ENCODE peak calls at places on chromosomes 5 and 9, in six cellular contexts. One of them, this sample, is unnamed.
A peak's percentile ranks its signal among the peaks of the same experiment; 100 is the strongest.

GRCh38 chr9:137534256-137535119 is 15.7 kb downstream of the PNPLA7 start:
- DNase-seq in kidney: no peak
- DNase-seq in CD8-positive, alpha-beta T cell: no peak
- DNase-seq in Peyer's patch: no peak
- DNase-seq in coronary artery: no peak
- DNase-seq in suprapubic skin: no peak
- DNase-seq in this sample: no peak

GRCh38 chr5:625516-625915 is 13.4 kb downstream of the CEP72 start:
- DNase-seq in kidney: peak; percentile 46
- DNase-seq in CD8-positive, alpha-beta T cell: no peak
- DNase-seq in Peyer's patch: no peak
- DNase-seq in coronary artery: no peak
- DNase-seq in suprapubic skin: peak; percentile 48
- DNase-seq in this sample: no peak

GRCh38 chr5:154385236-154385512 is 60.6 kb upstream of the SAP30L start:
- DNase-seq in kidney: no peak
- DNase-seq in CD8-positive, alpha-beta T cell: no peak
- DNase-seq in Peyer's patch: peak; percentile 85
- DNase-seq in coronary artery: no peak
- DNase-seq in suprapubic skin: no peak
- DNase-seq in this sample: no peak

GRCh38 chr5:1184481-1184880 is 16.9 kb upstream of the SLC6A19 start:
- DNase-seq in kidney: peak; percentile 56
- DNase-seq in CD8-positive, alpha-beta T cell: no peak
- DNase-seq in Peyer's patch: no peak
- DNase-seq in coronary artery: no peak
- DNase-seq in suprapubic skin: no peak
- DNase-seq in this sample: no peak

GRCh38 chr9:69976165-69976564 is 67.5 kb upstream of the MAMDC2 start:
- DNase-seq in kidney: no peak
- DNase-seq in CD8-positive, alpha-beta T cell: no peak
- DNase-seq in Peyer's patch: no peak
- DNase-seq in coronary artery: no peak
- DNase-seq in suprapubic skin: no peak
- DNase-seq in this sample: peak; percentile 67

GRCh38 chr5:160930361-160930760 is 78.3 kb upstream of the ATP10B start:
- DNase-seq in kidney: no peak
- DNase-seq in CD8-positive, alpha-beta T cell: no peak
- DNase-seq in Peyer's patch: no peak
- DNase-seq in coronary artery: no peak
- DNase-seq in suprapubic skin: no peak
- DNase-seq in this sample: no peak

GRCh38 chr5:142979636-142980035 is 209.5 kb downstream of the ARHGAP26 start:
- DNase-seq in kidney: no peak
- DNase-seq in CD8-positive, alpha-beta T cell: no peak
- DNase-seq in Peyer's patch: no peak
- DNase-seq in coronary artery: no peak
- DNase-seq in suprapubic skin: no peak
- DNase-seq in this sample: no peak

GRCh38 chr5:1208743-1209551 is 7.6 kb downstream of the SLC6A19 start:
- DNase-seq in kidney: peak; percentile 71
- DNase-seq in CD8-positive, alpha-beta T cell: no peak
- DNase-seq in Peyer's patch: no peak
- DNase-seq in coronary artery: no peak
- DNase-seq in suprapubic skin: no peak
- DNase-seq in this sample: no peak

GRCh38 chr9:125049212-125049611 is 94.1 kb downstream of the SCAI start:
- DNase-seq in kidney: no peak
- DNase-seq in CD8-positive, alpha-beta T cell: no peak
- DNase-seq in Peyer's patch: no peak
- DNase-seq in coronary artery: no peak
- DNase-seq in suprapubic skin: no peak
- DNase-seq in this sample: no peak

GRCh38 chr9:129230302-129230701 is 52.2 kb upstream of the IER5L start:
- DNase-seq in kidney: no peak
- DNase-seq in CD8-positive, alpha-beta T cell: no peak
- DNase-seq in Peyer's patch: no peak
- DNase-seq in coronary artery: no peak
- DNase-seq in suprapubic skin: no peak
- DNase-seq in this sample: no peak

GRCh38 chr5:154447074-154447725 is 1.4 kb downstream of the SAP30L start:
- DNase-seq in kidney: no peak
- DNase-seq in CD8-positive, alpha-beta T cell: no peak
- DNase-seq in Peyer's patch: no peak
- DNase-seq in coronary artery: no peak
- DNase-seq in suprapubic skin: no peak
- DNase-seq in this sample: no peak

GRCh38 chr5:171794470-171794869 is 8.9 kb downstream of the SMIM23 start:
- DNase-seq in kidney: no peak
- DNase-seq in CD8-positive, alpha-beta T cell: no peak
- DNase-seq in Peyer's patch: no peak
- DNase-seq in coronary artery: no peak
- DNase-seq in suprapubic skin: no peak
- DNase-seq in this sample: no peak

GRCh38 chr9:4987996-4988421 is 2.9 kb downstream of the JAK2 start:
- DNase-seq in kidney: no peak
- DNase-seq in CD8-positive, alpha-beta T cell: peak; percentile 21
- DNase-seq in Peyer's patch: peak; percentile 53
- DNase-seq in coronary artery: no peak
- DNase-seq in suprapubic skin: no peak
- DNase-seq in this sample: no peak

GRCh38 chr5:111069839-111070238 is 1.7 kb upstream of the TSLP start:
- DNase-seq in kidney: no peak
- DNase-seq in CD8-positive, alpha-beta T cell: no peak
- DNase-seq in Peyer's patch: no peak
- DNase-seq in coronary artery: no peak
- DNase-seq in suprapubic skin: no peak
- DNase-seq in this sample: peak; percentile 21

GRCh38 chr5:179378441-179379271 is 33.4 kb upstream of the ADAMTS2 start:
- DNase-seq in kidney: peak; percentile 67
- DNase-seq in CD8-positive, alpha-beta T cell: no peak
- DNase-seq in Peyer's patch: no peak
- DNase-seq in coronary artery: peak; percentile 40
- DNase-seq in suprapubic skin: peak; percentile 60
- DNase-seq in this sample: peak; percentile 63

GRCh38 chr5:52560366-52560765 is 227.3 kb upstream of the ITGA1 start:
- DNase-seq in kidney: no peak
- DNase-seq in CD8-positive, alpha-beta T cell: no peak
- DNase-seq in Peyer's patch: no peak
- DNase-seq in coronary artery: no peak
- DNase-seq in suprapubic skin: no peak
- DNase-seq in this sample: no peak

DNA sequence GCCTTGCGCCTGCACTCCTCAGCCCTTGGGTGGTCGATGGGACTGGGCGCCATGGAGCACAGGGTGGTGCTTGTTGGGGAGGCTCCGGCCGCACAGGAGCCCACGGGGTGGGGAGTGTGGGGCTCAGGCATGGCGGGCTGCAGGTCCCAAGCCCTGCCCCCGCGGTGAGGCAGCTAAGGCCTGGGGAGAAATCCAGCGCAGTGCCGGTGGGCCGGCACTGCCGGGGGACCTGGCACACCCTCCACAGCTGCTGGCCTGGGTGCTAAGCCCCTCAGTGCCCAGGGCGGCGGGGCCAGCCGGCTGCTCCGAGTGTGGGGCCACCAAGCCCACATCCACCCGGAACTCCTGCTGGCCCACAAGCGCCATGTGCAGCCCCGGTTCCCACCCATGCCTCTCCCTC is 358.8 kb upstream of the RIOK2 start:
- DNase-seq in kidney: peak; percentile 52
- DNase-seq in CD8-positive, alpha-beta T cell: no peak
- DNase-seq in Peyer's patch: no peak
- DNase-seq in coronary artery: no peak
- DNase-seq in suprapubic skin: no peak
- DNase-seq in this sample: no peak
- H3K4me3 ChIP-seq in kidney: no peak overlapping the region
- H3K4me3 ChIP-seq in CD8-positive, alpha-beta T cell: no peak overlapping the region
- H3K4me3 ChIP-seq in Peyer's patch: no peak overlapping the region
- H3K4me3 ChIP-seq in coronary artery: no peak overlapping the region
- H3K4me3 ChIP-seq in suprapubic skin: no peak overlapping the region
- H3K4me3 ChIP-seq in this sample: no peak overlapping the region

GRCh38 chr5:176389114-176389768 is 690 bp downstream of the HIGD2A start:
- DNase-seq in kidney: no peak
- DNase-seq in CD8-positive, alpha-beta T cell: no peak
- DNase-seq in Peyer's patch: no peak
- DNase-seq in coronary artery: no peak
- DNase-seq in suprapubic skin: no peak
- DNase-seq in this sample: no peak

GRCh38 chr5:176386491-176386890 is 1.9 kb downstream of the NOP16 start:
- DNase-seq in kidney: no peak
- DNase-seq in CD8-positive, alpha-beta T cell: no peak
- DNase-seq in Peyer's patch: no peak
- DNase-seq in coronary artery: no peak
- DNase-seq in suprapubic skin: no peak
- DNase-seq in this sample: no peak

GRCh38 chr5:176388003-176388340 is 426 bp downstream of the NOP16 start:
- DNase-seq in kidney: no peak
- DNase-seq in CD8-positive, alpha-beta T cell: no peak
- DNase-seq in Peyer's patch: no peak
- DNase-seq in coronary artery: no peak
- DNase-seq in suprapubic skin: no peak
- DNase-seq in this sample: no peak

GRCh38 chr5:176388341-176389113 is at the start of the genes HIGD2A and NOP16:
- DNase-seq in kidney: peak; percentile 100
- DNase-seq in CD8-positive, alpha-beta T cell: peak; percentile 99
- DNase-seq in Peyer's patch: peak; percentile 100
- DNase-seq in coronary artery: peak; percentile 98
- DNase-seq in suprapubic skin: peak; percentile 100
- DNase-seq in this sample: peak; percentile 95

GRCh38 chr5:176387384-176387925 is 943 bp downstream of the NOP16 start:
- DNase-seq in kidney: no peak
- DNase-seq in CD8-positive, alpha-beta T cell: no peak
- DNase-seq in Peyer's patch: no peak
- DNase-seq in coronary artery: no peak
- DNase-seq in suprapubic skin: no peak
- DNase-seq in this sample: no peak
- TF ChIP-seq CTCF in kidney: no peak
- TF ChIP-seq CTCF in CD8-positive, alpha-beta T cell: no peak
- TF ChIP-seq CTCF in Peyer's patch: no peak
- TF ChIP-seq CTCF in coronary artery: no peak
- TF ChIP-seq CTCF in suprapubic skin: no peak
- TF ChIP-seq CTCF in this sample: no peak

GRCh38 chr9:131834721-131835120 is 94.8 kb upstream of the RAPGEF1 start:
- DNase-seq in kidney: peak; percentile 18
- DNase-seq in CD8-positive, alpha-beta T cell: no peak
- DNase-seq in Peyer's patch: no peak
- DNase-seq in coronary artery: no peak
- DNase-seq in suprapubic skin: no peak
- DNase-seq in this sample: no peak

GRCh38 chr9:131835132-131835910 is 95.4 kb upstream of the RAPGEF1 start:
- DNase-seq in kidney: peak; percentile 45
- DNase-seq in CD8-positive, alpha-beta T cell: no peak
- DNase-seq in Peyer's patch: no peak
- DNase-seq in coronary artery: no peak
- DNase-seq in suprapubic skin: no peak
- DNase-seq in this sample: no peak

GRCh38 chr9:131833906-131834305 is 94.0 kb upstream of the RAPGEF1 start:
- DNase-seq in kidney: peak; percentile 25
- DNase-seq in CD8-positive, alpha-beta T cell: no peak
- DNase-seq in Peyer's patch: no peak
- DNase-seq in coronary artery: no peak
- DNase-seq in suprapubic skin: no peak
- DNase-seq in this sample: no peak

GRCh38 chr9:131831380-131832165 is 91.7 kb upstream of the RAPGEF1 start:
- DNase-seq in kidney: peak; percentile 65
- DNase-seq in CD8-positive, alpha-beta T cell: no peak
- DNase-seq in Peyer's patch: no peak
- DNase-seq in coronary artery: no peak
- DNase-seq in suprapubic skin: no peak
- DNase-seq in this sample: no peak

DNA sequence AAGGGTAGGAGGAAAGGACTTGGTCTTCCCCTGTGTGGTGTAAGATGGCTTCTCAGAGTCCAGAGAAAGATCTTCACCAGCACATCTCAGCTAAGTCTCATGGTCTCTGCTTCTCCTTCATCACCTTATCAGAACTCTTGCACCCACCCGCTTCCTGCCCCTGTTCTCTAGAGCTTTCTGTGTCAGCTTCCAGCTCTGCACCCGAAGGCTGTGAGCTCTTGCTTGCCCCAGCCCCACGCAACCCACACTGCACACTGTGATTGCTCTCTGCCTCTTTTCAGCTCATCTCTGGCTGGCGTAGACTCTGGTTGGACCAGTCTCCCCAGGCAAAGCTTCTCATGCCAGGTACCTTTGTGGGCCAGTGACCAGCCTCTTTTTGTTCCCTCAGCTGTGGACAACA is 93.2 kb upstream of the RAPGEF1 start:
- DNase-seq in kidney: peak; percentile 29
- DNase-seq in CD8-positive, alpha-beta T cell: no peak
- DNase-seq in Peyer's patch: no peak
- DNase-seq in coronary artery: no peak
- DNase-seq in suprapubic skin: no peak
- DNase-seq in this sample: no peak
- H3K4me3 ChIP-seq in kidney: no peak overlapping the region
- H3K4me3 ChIP-seq in CD8-positive, alpha-beta T cell: no peak overlapping the region
- H3K4me3 ChIP-seq in Peyer's patch: no peak overlapping the region
- H3K4me3 ChIP-seq in coronary artery: no peak overlapping the region
- H3K4me3 ChIP-seq in suprapubic skin: no peak overlapping the region
- H3K4me3 ChIP-seq in this sample: no peak overlapping the region

GRCh38 chr5:41924872-41925554 is at the start of gene FBXO4:
- DNase-seq in kidney: peak; percentile 96
- DNase-seq in CD8-positive, alpha-beta T cell: peak; percentile 81
- DNase-seq in Peyer's patch: peak; percentile 75
- DNase-seq in coronary artery: peak; percentile 91
- DNase-seq in suprapubic skin: peak; percentile 92
- DNase-seq in this sample: peak; percentile 27
- TF ChIP-seq CTCF in kidney: peak; percentile 46
- TF ChIP-seq CTCF in CD8-positive, alpha-beta T cell: peak; percentile 57
- TF ChIP-seq CTCF in Peyer's patch: peak; percentile 45
- TF ChIP-seq CTCF in coronary artery: peak; percentile 48
- TF ChIP-seq CTCF in suprapubic skin: peak; percentile 52
- TF ChIP-seq CTCF in this sample: peak; percentile 53

GRCh38 chr5:124732349-124732875 is 14.0 kb downstream of the ZNF608 start:
- DNase-seq in kidney: no peak
- DNase-seq in CD8-positive, alpha-beta T cell: no peak
- DNase-seq in Peyer's patch: no peak
- DNase-seq in coronary artery: no peak
- DNase-seq in suprapubic skin: no peak
- DNase-seq in this sample: no peak
- H3K4me3 ChIP-seq in kidney: no peak overlapping the region
- H3K4me3 ChIP-seq in CD8-positive, alpha-beta T cell: no peak overlapping the region
- H3K4me3 ChIP-seq in Peyer's patch: no peak overlapping the region
- H3K4me3 ChIP-seq in coronary artery: no peak overlapping the region
- H3K4me3 ChIP-seq in suprapubic skin: no peak overlapping the region
- H3K4me3 ChIP-seq in this sample: no peak overlapping the region

GRCh38 chr5:32852535-32852934 is 141.4 kb downstream of the NPR3 start:
- DNase-seq in kidney: no peak
- DNase-seq in CD8-positive, alpha-beta T cell: no peak
- DNase-seq in Peyer's patch: no peak
- DNase-seq in coronary artery: no peak
- DNase-seq in suprapubic skin: no peak
- DNase-seq in this sample: no peak
- TF ChIP-seq CTCF in kidney: peak; percentile 58
- TF ChIP-seq CTCF in CD8-positive, alpha-beta T cell: no peak
- TF ChIP-seq CTCF in Peyer's patch: no peak
- TF ChIP-seq CTCF in coronary artery: peak; percentile 38
- TF ChIP-seq CTCF in suprapubic skin: no peak
- TF ChIP-seq CTCF in this sample: peak; percentile 53

This sample was measured in AG09309.